ENCODE peak calls at places on chromosomes 3 and 15, in six cellular contexts. B, K, P, E, S and G are unnamed samples.

GRCh38 chr3:62888180-62888579 is 13.0 kb upstream of the CADPS start:
- DNase-seq in B (no peak), K (no peak), P (no peak), E (no peak), S (no peak), G (no peak)

GRCh38 chr3:53027254-53027844 is 18.5 kb downstream of the SFMBT1 start:
- DNase-seq in B (no peak), K (no peak), P (peak), E (no peak), S (no peak), G (no peak)

GRCh38 chr3:128569756-128570155 is 76.8 kb upstream of the GATA2 start:
- DNase-seq in B (no peak), K (no peak), P (no peak), E (no peak), S (no peak), G (no peak)

GRCh38 chr3:142844339-142844977 is 44.4 kb downstream of the PCOLCE2 start:
- DNase-seq in B (no peak), K (no peak), P (no peak), E (peak), S (no peak), G (no peak)

GRCh38 chr3:85589145-85589544 is 630.4 kb downstream of the CADM2 start:
- DNase-seq in B (no peak), K (no peak), P (no peak), E (no peak), S (no peak), G (no peak)

GRCh38 chr15:92586930-92587329 is 68.6 kb downstream of the FAM174B start:
- DNase-seq in B (no peak), K (no peak), P (no peak), E (no peak), S (no peak), G (no peak)

GRCh38 chr15:52106641-52107040 is 5.9 kb downstream of the BCL2L10 start:
- DNase-seq in B (no peak), K (no peak), P (no peak), E (no peak), S (no peak), G (no peak)

GRCh38 chr15:72199721-72200212 is 2.2 kb upstream of the GRAMD2A start:
- DNase-seq in B (peak), K (peak), P (peak), E (peak), S (peak), G (peak)

GRCh38 chr15:34644061-34644460 is 60.6 kb upstream of the GOLGA8B start:
- DNase-seq in B (no peak), K (no peak), P (no peak), E (no peak), S (no peak), G (no peak)

GRCh38 chr3:143307613-143308183 is 188.1 kb downstream of the CHST2 start:
- DNase-seq in B (peak), K (no peak), P (peak), E (peak), S (no peak), G (no peak)

GRCh38 chr3:62229908-62230307 is 143.4 kb downstream of the FEZF2 start:
- DNase-seq in B (no peak), K (no peak), P (no peak), E (peak), S (no peak), G (no peak)

GRCh38 chr15:77907824-77908751 is 169.4 kb downstream of the TBC1D2B start:
- DNase-seq in B (peak), K (peak), P (peak), E (no peak), S (peak), G (peak)

GRCh38 chr3:150384517-150385212 is 23.4 kb upstream of the TSC22D2 start:
- DNase-seq in B (peak), K (peak), P (peak), E (no peak), S (no peak), G (no peak)

GRCh38 chr3:161859870-161860450 is 363.4 kb downstream of the OTOL1 start:
- DNase-seq in B (no peak), K (no peak), P (no peak), E (no peak), S (no peak), G (no peak)

GRCh38 chr15:33729648-33730047 is 238.6 kb upstream of the CHRM5 start:
- DNase-seq in B (no peak), K (peak), P (no peak), E (peak), S (no peak), G (no peak)

GRCh38 chr3:9399746-9400145 is 2.3 kb downstream of the SETD5 start:
- DNase-seq in B (peak), K (peak), P (peak), E (no peak), S (peak), G (peak)

GRCh38 chr3:149582395-149582794 is 75.4 kb downstream of the WWTR1 start:
- DNase-seq in B (no peak), K (no peak), P (no peak), E (no peak), S (no peak), G (no peak)

GRCh38 chr3:193978446-193978845 is 157.5 kb upstream of the HES1 start:
- DNase-seq in B (no peak), K (no peak), P (no peak), E (no peak), S (no peak), G (no peak)

GRCh38 chr3:14214764-14215163 is 36.1 kb downstream of the LSM3 start:
- DNase-seq in B (no peak), K (no peak), P (no peak), E (no peak), S (no peak), G (no peak)

GRCh38 chr3:139506792-139507191 is 30.5 kb upstream of the RBP2 start:
- DNase-seq in B (no peak), K (no peak), P (no peak), E (no peak), S (no peak), G (no peak)

GRCh38 chr15:44535509-44536297 is 1.2 kb upstream of the EIF3J start:
- DNase-seq in B (peak), K (peak), P (peak), E (no peak), S (peak), G (peak)

GRCh38 chr15:21267231-21267630 is 173.1 kb downstream of the POTEB3 start:
- DNase-seq in B (no peak), K (no peak), P (no peak), E (no peak), S (no peak), G (no peak)

GRCh38 chr15:21269121-21269520 is 171.2 kb downstream of the POTEB3 start:
- DNase-seq in B (no peak), K (no peak), P (no peak), E (no peak), S (no peak), G (no peak)

GRCh38 chr15:21270474-21270873 is 169.8 kb downstream of the POTEB3 start:
- DNase-seq in B (no peak), K (no peak), P (no peak), E (no peak), S (no peak), G (no peak)

GRCh38 chr15:21262851-21263400 is 177.4 kb downstream of the POTEB3 start:
- DNase-seq in B (peak), K (no peak), P (no peak), E (no peak), S (no peak), G (no peak)

DNA sequence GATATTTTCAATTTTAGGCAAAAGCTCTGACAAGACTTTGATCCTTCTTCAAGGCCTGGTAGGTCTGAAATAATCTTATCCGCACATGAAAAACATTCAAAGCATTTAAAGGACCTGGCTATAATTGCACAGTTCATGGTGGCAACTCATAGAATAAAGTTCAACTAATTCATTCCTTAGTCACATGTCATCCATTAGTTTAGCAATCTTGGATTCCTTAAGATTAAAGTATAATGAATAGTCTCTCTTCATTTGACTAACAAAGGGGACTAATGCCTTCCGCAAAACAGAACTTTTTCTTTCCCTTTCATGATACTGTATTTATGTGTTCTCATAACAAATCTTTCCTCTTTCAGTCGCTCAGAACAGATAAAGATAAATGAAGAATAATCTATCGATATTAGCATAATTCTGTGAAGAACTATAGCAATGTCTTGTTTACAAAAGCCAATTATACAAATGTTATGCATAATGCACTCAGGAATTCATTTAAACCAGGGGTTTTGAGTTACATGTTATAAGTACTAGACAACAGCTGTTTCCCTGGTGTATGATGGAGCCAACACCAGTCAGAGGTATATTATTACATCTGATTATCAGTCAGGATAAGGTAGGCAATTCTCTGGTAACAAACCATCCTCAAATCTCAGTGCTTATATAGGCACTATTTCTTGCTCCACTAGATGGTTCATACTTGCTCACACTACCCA is 172.5 kb downstream of the POTEB3 start:
- DNase-seq in B (no peak), K (no peak), P (no peak), E (no peak), S (no peak), G (no peak)
- TF ChIP-seq POLR2A in B (no peak), K (no peak), P (no peak), E (no peak), S (no peak), G (no peak)

DNA sequence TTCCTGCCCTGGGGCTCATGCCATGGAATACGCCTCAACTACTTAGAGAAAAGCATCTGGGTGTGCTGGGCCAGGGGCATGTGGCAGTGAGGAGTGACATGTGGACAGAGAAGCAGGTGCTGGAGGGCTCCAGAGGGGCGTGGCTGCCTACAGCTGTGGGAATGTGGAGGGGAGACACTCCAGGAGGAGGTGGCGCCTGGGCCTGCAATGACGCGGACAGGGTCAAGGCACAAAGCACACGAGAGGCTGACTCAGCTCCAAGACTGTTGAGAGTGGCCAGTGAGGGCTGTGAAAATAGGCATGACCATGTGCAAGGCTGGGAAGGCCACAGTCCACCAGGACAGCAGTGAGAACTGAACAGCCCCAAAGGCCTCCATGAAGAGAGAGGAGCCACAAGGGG is 48.5 kb downstream of the PTH1R start:
- DNase-seq in B (no peak), K (peak), P (peak), E (no peak), S (peak), G (no peak)
- H3K4me3 ChIP-seq in B (no peak), K (no peak), P (no peak), E (no peak), S (no peak), G (no peak)

GRCh38 chr3:113690482-113690881 is 6.0 kb downstream of the USF3 start:
- DNase-seq in B (no peak), K (no peak), P (no peak), E (no peak), S (no peak), G (no peak)

GRCh38 chr3:113684271-113684819 is 12.1 kb downstream of the USF3 start:
- DNase-seq in B (no peak), K (no peak), P (no peak), E (no peak), S (no peak), G (no peak)

GRCh38 chr3:113685956-113686721 is 10.3 kb downstream of the USF3 start:
- DNase-seq in B (no peak), K (peak), P (peak), E (no peak), S (no peak), G (no peak)

DNA sequence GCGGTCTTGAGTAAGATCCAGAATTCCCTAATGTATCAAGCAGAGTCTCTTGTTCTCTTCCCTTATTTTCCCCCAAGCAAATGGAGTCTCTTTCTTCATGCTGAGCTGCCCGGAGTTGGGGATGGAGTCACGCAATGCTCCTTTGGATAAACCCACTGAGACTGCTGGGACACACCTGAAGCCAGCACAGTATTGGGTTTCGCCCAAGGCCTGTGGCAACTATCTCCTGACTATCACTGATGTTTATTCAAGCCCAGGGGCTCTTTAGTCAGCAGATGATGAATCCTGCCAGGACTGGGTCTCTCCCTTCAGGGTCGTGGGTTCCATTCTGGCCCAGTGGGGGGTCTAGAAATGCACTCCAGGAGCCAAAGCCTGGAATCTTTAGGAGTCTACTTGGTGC is 11.3 kb downstream of the USF3 start:
- DNase-seq in B (no peak), K (no peak), P (no peak), E (no peak), S (no peak), G (no peak)
- H3K27ac ChIP-seq in B (no peak), K (no peak), P (no peak), E (no peak), S (no peak), G (no peak)

DNA sequence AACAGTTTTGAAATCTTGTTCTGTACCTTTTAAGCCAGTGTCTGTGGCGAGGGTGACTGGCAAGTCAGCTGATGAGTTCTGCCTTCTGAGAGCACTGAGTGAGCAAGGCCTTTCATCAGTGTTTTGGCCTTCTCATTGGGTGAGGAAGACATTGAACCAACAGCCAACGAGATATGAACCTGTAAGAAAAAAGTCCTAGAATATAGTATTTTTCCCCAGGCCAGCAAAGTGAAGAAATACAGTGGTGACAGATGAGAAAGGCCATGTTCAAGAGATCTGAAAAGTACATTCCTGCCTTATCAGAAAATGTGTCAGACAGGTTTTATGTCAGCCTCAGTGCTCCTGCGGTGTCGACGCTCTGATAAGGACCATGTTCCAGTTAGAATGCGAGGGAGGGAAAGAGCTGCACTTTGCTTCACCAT is 45.3 kb downstream of the TMEM39A start:
- DNase-seq in B (no peak), K (no peak), P (no peak), E (no peak), S (no peak), G (no peak)
- TF ChIP-seq POLR2A in B (no peak), K (no peak), P (no peak), E (no peak), S (no peak), G (no peak)

GRCh38 chr3:184337315-184337714 is at the start of gene FAM131A:
- DNase-seq in B (peak), K (no peak), P (no peak), E (no peak), S (no peak), G (peak)
- H3K4me3 ChIP-seq in B (peak), K (peak), P (peak), E (peak), S (peak), G (peak)

GRCh38 chr3:177932750-177933660 is 603.2 kb upstream of the KCNMB2 start:
- DNase-seq in B (no peak), K (no peak), P (no peak), E (no peak), S (no peak), G (no peak)
- H3K27ac ChIP-seq in B (no peak), K (peak), P (no peak), E (peak), S (no peak), G (no peak)